ENCODE peak calls at places on chromosomes 3 and 15, in five cellular contexts. O is NCI-H1092, S is Daoy, C is Right ventricle myocardium inferior, V is smooth muscle cell of the brain vasculature. E is an unnamed sample.

GRCh38 chr3:120420855-120421570 is 29.8 kb downstream of the FSTL1 start:
- DNase-seq in O (no peak), S (no peak), C (no peak), V (no peak), E (no peak)

GRCh38 chr3:178289544-178290160 is 246.6 kb upstream of the KCNMB2 start:
- DNase-seq in O (no peak), S (no peak), C (peak), V (no peak), E (no peak)

GRCh38 chr3:40524222-40524570 is 564 bp upstream of the ZNF621 start:
- DNase-seq in O (no peak), S (no peak), C (no peak), V (no peak), E (no peak)

GRCh38 chr3:108093616-108094015 is 2.8 kb upstream of the CD47 start:
- DNase-seq in O (no peak), S (no peak), C (no peak), V (no peak), E (no peak)

GRCh38 chr15:68504721-68505090 is 72.7 kb upstream of the ITGA11 start:
- DNase-seq in O (no peak), S (peak), C (no peak), V (no peak), E (no peak)

GRCh38 chr3:126149256-126149902 is 31.0 kb downstream of the ALDH1L1 start:
- DNase-seq in O (no peak), S (no peak), C (no peak), V (no peak), E (no peak)

GRCh38 chr3:47247131-47248064 is 35.2 kb downstream of the KIF9 start:
- DNase-seq in O (no peak), S (no peak), C (no peak), V (no peak), E (no peak)

GRCh38 chr15:70328137-70329115 is 230.7 kb upstream of the TLE3 start:
- DNase-seq in O (no peak), S (peak), C (no peak), V (peak), E (no peak)

GRCh38 chr15:85941186-85941855 is 138.3 kb upstream of the AGBL1 start:
- DNase-seq in O (no peak), S (no peak), C (no peak), V (no peak), E (no peak)

GRCh38 chr3:58192076-58192475 is 18.7 kb downstream of the DNASE1L3 start:
- DNase-seq in O (no peak), S (no peak), C (no peak), V (no peak), E (no peak)

GRCh38 chr3:15823092-15823491 is 25.3 kb upstream of the ANKRD28 start:
- DNase-seq in O (no peak), S (no peak), C (no peak), V (no peak), E (no peak)

GRCh38 chr3:60600848-60601247 is 650.4 kb downstream of the FHIT start:
- DNase-seq in O (no peak), S (no peak), C (no peak), V (no peak), E (no peak)

GRCh38 chr3:133965033-133965570 is 64.6 kb downstream of the SLCO2A1 start:
- DNase-seq in O (peak), S (peak), C (no peak), V (no peak), E (no peak)

GRCh38 chr3:31232049-31233040 is 300.4 kb upstream of the STT3B start:
- DNase-seq in O (no peak), S (no peak), C (no peak), V (no peak), E (no peak)

GRCh38 chr15:31215490-31216209 is 111.0 kb upstream of the KLF13 start:
- DNase-seq in O (peak), S (peak), C (peak), V (no peak), E (peak)

GRCh38 chr3:66322436-66322835 is 101.6 kb downstream of the SLC25A26 start:
- DNase-seq in O (no peak), S (no peak), C (no peak), V (no peak), E (no peak)

GRCh38 chr3:59607628-59608027 is 557.8 kb upstream of the CFAP20DC start:
- DNase-seq in O (peak), S (no peak), C (no peak), V (no peak), E (no peak)

GRCh38 chr15:100723323-100723801 is 121.0 kb downstream of the ASB7 start:
- DNase-seq in O (no peak), S (peak), C (no peak), V (no peak), E (no peak)

GRCh38 chr15:77841376-77841775 is 208.7 kb upstream of the LINGO1 start:
- DNase-seq in O (no peak), S (no peak), C (peak), V (no peak), E (no peak)

GRCh38 chr15:27066446-27066845 is 95.5 kb downstream of the GABRG3 start:
- DNase-seq in O (no peak), S (no peak), C (no peak), V (no peak), E (no peak)

GRCh38 chr3:191260431-191261303 is 61.6 kb downstream of the OSTN start:
- DNase-seq in O (no peak), S (no peak), C (no peak), V (no peak), E (no peak)

GRCh38 chr3:30919600-30919999 is 25.1 kb upstream of the GADL1 start:
- DNase-seq in O (no peak), S (no peak), C (no peak), V (no peak), E (no peak)

GRCh38 chr3:8992199-8992598 is 28.9 kb upstream of the RAD18 start:
- DNase-seq in O (no peak), S (no peak), C (no peak), V (no peak), E (no peak)

GRCh38 chr3:2523251-2523836 is 424.7 kb downstream of the CNTN4 start:
- DNase-seq in O (no peak), S (no peak), C (no peak), V (no peak), E (no peak)

GRCh38 chr15:84924074-84924700 is 39.7 kb downstream of the SLC28A1 start:
- DNase-seq in O (no peak), S (no peak), C (no peak), V (no peak), E (no peak)

GRCh38 chr3:126034481-126035361 is 49.2 kb downstream of the SLC41A3 start:
- DNase-seq in O (no peak), S (no peak), C (peak), V (no peak), E (no peak)